ENCODE peak calls at places on chromosomes 7 and 10, in six cellular contexts. E, S, N, L, I and T are unnamed samples.

GRCh38 chr7:75583255-75583654 is 91.1 kb downstream of the SPDYE5 start:
- DNase-seq in L (no peak), N (no peak), S (no peak), E (no peak), I (no peak), T (no peak)

GRCh38 chr7:2157473-2158279 is 75.1 kb downstream of the MAD1L1 start:
- DNase-seq in I (peak), L (peak), N (peak), S (peak), E (peak), T (peak)

GRCh38 chr7:129163875-129164544 is 19.5 kb downstream of the TSPAN33 start:
- DNase-seq in E (peak), S (peak), N (peak), L (peak), I (peak), T (no peak)

GRCh38 chr10:68900427-68901105 is 549 bp upstream of the DDX50 start:
- DNase-seq in S (peak), N (peak), E (peak), L (peak), I (no peak), T (peak)

GRCh38 chr7:17599733-17600685 is 301.6 kb downstream of the AHR start:
- DNase-seq in I (no peak), E (peak), N (peak), S (peak), L (no peak), T (no peak)

GRCh38 chr7:149838992-149839408 is 825 bp downstream of the ZNF862 start:
- DNase-seq in I (no peak), E (no peak), S (no peak), L (no peak), N (no peak), T (no peak)

GRCh38 chr10:97117372-97117771 is 68.4 kb downstream of the SLIT1 start:
- DNase-seq in I (peak), L (peak), N (no peak), E (peak), S (no peak), T (no peak)

GRCh38 chr10:114448897-114449296 is 44.6 kb upstream of the AFAP1L2 start:
- DNase-seq in L (no peak), S (no peak), N (no peak), E (no peak), I (no peak), T (no peak)

GRCh38 chr7:5620459-5620881 is 161.0 kb downstream of the RNF216 start:
- DNase-seq in I (no peak), L (no peak), N (no peak), S (no peak), E (no peak), T (no peak)

GRCh38 chr7:15399446-15399845 is 162.4 kb downstream of the AGMO start:
- DNase-seq in N (no peak), S (no peak), I (no peak), L (no peak), E (no peak), T (no peak)

GRCh38 chr10:101840102-101840684 is 3.4 kb downstream of the KCNIP2 start:
- DNase-seq in E (no peak), N (no peak), L (no peak), S (no peak), I (no peak), T (no peak)

GRCh38 chr7:26493737-26494423 is 202.2 kb downstream of the SNX10 start:
- DNase-seq in I (no peak), L (no peak), E (no peak), S (no peak), N (no peak), T (no peak)

GRCh38 chr10:62655337-62655994 is 149.1 kb upstream of the ADO start:
- DNase-seq in E (no peak), N (no peak), L (peak), S (no peak), I (no peak), T (no peak)

GRCh38 chr10:70656489-70656888 is 15.8 kb upstream of the ADAMTS14 start:
- DNase-seq in E (peak), I (no peak), L (no peak), N (peak), S (peak), T (no peak)

GRCh38 chr7:131161103-131161502 is 166.6 kb upstream of the MKLN1 start:
- DNase-seq in N (peak), I (no peak), L (no peak), S (no peak), E (no peak), T (no peak)

GRCh38 chr7:51038573-51038972 is 255.9 kb upstream of the GRB10 start:
- DNase-seq in I (no peak), E (no peak), N (no peak), L (no peak), S (no peak), T (no peak)

GRCh38 chr7:7851381-7851780 is 117.2 kb upstream of the GLCCI1 start:
- DNase-seq in N (no peak), L (no peak), I (no peak), S (no peak), E (no peak), T (no peak)

GRCh38 chr10:12364559-12364958 is 15.2 kb downstream of the CAMK1D start:
- DNase-seq in S (no peak), I (no peak), E (no peak), N (no peak), L (no peak), T (no peak)

GRCh38 chr10:124802313-124802675 is 675 bp downstream of the ABRAXAS2 start:
- DNase-seq in S (no peak), E (no peak), I (peak), L (peak), N (no peak), T (no peak)

GRCh38 chr7:55134786-55135185 is 116.0 kb downstream of the EGFR start:
- DNase-seq in E (no peak), I (no peak), N (no peak), L (no peak), S (no peak), T (no peak)

GRCh38 chr10:43943119-43943824 is 294.6 kb upstream of the ZNF32 start:
- DNase-seq in I (no peak), S (no peak), N (no peak), L (peak), E (no peak), T (no peak)

GRCh38 chr10:4926400-4926799 is 36.8 kb upstream of the AKR1C1 start:
- DNase-seq in L (no peak), S (no peak), N (no peak), E (no peak), I (no peak), T (no peak)

GRCh38 chr10:4937346-4937745 is 25.9 kb upstream of the AKR1C1 start:
- DNase-seq in I (no peak), E (no peak), L (no peak), S (no peak), N (no peak), T (no peak)

GRCh38 chr10:4934391-4934987 is 28.7 kb upstream of the AKR1C1 start:
- DNase-seq in L (no peak), S (no peak), N (no peak), I (peak), E (no peak), T (no peak)

DNA sequence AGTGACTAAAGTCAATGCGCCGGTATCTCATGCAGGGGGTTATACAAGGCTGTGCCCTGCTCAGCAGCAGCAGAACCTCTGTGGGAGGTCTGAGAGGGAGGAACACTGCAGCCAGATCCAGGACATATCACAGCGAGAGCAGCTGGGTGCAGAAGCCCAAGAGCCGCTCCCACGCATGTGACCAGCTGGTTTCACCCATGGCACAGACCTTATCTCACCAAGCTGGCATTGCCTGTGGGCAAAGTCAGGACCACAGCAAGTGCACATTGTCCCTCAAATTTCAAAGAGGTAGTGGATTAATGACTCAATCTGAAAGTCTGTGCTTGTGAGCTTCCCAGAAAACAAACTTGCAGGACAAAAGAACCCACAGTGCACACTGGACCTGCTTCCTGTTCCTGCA is 31.6 kb upstream of the AKR1C1 start:
- DNase-seq in I (peak), E (no peak), L (no peak), S (no peak), N (no peak), T (no peak)
- H3K27ac ChIP-seq in I (no peak), E (no peak), L (no peak), S (no peak), N (no peak), T (no peak)

GRCh38 chr7:155147172-155147571 is 77.0 kb downstream of the HTR5A start:
- DNase-seq in S (no peak), I (no peak), L (no peak), N (no peak), E (no peak), T (no peak)

GRCh38 chr7:155143381-155143780 is 73.3 kb downstream of the HTR5A start:
- DNase-seq in S (no peak), N (no peak), E (no peak), I (no peak), L (no peak), T (no peak)

GRCh38 chr7:155145477-155146255 is 75.5 kb downstream of the HTR5A start:
- DNase-seq in L (no peak), N (no peak), E (no peak), S (no peak), I (no peak), T (no peak)

GRCh38 chr7:155141562-155141961 is 71.4 kb downstream of the HTR5A start:
- DNase-seq in I (no peak), E (no peak), N (no peak), S (no peak), L (no peak), T (no peak)

DNA sequence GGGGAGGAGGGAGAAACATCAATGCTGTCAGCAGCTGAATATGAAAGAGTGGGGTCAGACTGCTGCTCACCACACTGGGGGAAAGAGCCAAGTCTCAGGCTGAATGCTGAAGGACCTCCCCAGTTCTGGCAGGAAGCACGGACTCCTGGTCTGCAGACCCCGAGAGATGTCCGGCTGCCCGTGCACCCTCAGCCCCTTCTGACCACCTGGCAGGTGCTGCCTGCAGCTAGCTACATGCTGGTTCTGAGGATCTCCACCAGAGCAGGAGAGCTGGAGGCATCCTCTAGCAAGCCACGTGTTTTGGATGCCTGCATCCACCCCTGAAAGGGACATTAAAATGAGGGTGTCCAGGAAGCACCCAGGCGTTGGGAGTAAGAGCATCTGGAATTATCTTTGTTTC is 74.2 kb downstream of the HTR5A start:
- DNase-seq in E (no peak), S (no peak), N (no peak), I (no peak), L (no peak), T (no peak)
- H3K27ac ChIP-seq in E (no peak), S (no peak), N (no peak), I (no peak), L (no peak), T (no peak)

GRCh38 chr10:103798511-103798910 is 56.9 kb downstream of the SH3PXD2A start:
- DNase-seq in I (no peak), N (no peak), L (no peak), S (no peak), E (no peak), T (no peak)

GRCh38 chr10:103800789-103801540 is 54.4 kb downstream of the SH3PXD2A start:
- DNase-seq in I (peak), E (no peak), L (no peak), S (no peak), N (no peak), T (no peak)

GRCh38 chr10:103800110-103800509 is 55.3 kb downstream of the SH3PXD2A start:
- DNase-seq in I (no peak), S (no peak), N (no peak), E (no peak), L (no peak), T (no peak)

GRCh38 chr10:103797857-103798256 is 57.5 kb downstream of the SH3PXD2A start:
- DNase-seq in E (no peak), N (no peak), I (no peak), L (no peak), S (no peak), T (no peak)

DNA sequence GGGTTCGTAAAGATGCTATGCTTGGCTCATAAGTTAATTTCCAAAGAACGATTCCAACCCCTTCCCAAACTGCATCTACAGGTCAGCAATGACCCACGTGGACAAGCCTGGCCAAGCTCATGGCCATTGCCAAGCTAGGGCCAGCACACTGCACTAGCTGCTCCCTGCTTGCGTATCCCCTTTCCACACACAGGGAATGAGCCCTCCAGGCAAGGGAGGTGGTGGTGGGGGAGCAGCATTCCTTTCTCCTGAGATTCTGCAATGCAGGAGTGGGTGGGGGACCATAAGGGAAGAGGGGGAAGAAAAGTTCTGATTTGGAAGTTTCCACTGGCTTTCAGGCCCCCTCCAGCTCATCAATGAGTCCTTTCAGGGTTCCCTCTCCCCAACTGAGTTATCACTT is 56.0 kb downstream of the SH3PXD2A start:
- DNase-seq in N (no peak), I (no peak), E (no peak), L (no peak), S (no peak), T (no peak)
- H3K27ac ChIP-seq in N (no peak), I (no peak), E (no peak), L (no peak), S (no peak), T (no peak)

DNA sequence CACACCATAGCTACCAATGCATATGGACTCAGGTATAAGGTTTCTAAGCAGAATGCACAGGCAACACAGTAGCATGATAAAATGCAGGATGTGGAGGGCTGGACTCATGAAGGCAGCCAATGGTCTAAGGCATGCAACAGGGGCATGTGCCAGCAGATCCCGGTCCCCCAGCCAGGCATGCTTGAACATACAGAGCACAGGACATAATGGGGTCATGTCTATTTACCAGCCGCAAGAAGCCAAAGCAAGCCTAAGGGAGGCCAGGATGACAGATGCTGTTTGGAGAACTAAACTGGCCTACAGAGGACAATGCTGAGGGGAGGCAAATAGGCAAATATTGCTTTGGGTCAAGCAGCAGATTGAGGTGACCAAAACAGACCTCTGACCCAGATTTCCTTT is 60.0 kb upstream of the PDLIM1 start:
- DNase-seq in L (no peak), I (no peak), S (no peak), E (no peak), N (no peak), T (no peak)
- H3K27ac ChIP-seq in L (no peak), I (no peak), S (no peak), E (no peak), N (no peak), T (no peak)

GRCh38 chr7:45692031-45692430 is 117.9 kb downstream of the ADCY1 start:
- DNase-seq in E (no peak), S (no peak), I (no peak), N (no peak), L (no peak), T (no peak)

GRCh38 chr7:45691155-45691656 is 117.0 kb downstream of the ADCY1 start:
- DNase-seq in L (no peak), E (no peak), N (no peak), I (peak), S (no peak), T (no peak)

GRCh38 chr7:45689797-45690761 is 115.9 kb downstream of the ADCY1 start:
- DNase-seq in S (no peak), E (no peak), L (no peak), N (no peak), I (no peak), T (no peak)

GRCh38 chr7:45689011-45689796 is 115.0 kb downstream of the ADCY1 start:
- DNase-seq in N (peak), L (no peak), E (no peak), S (peak), I (no peak), T (no peak)

DNA sequence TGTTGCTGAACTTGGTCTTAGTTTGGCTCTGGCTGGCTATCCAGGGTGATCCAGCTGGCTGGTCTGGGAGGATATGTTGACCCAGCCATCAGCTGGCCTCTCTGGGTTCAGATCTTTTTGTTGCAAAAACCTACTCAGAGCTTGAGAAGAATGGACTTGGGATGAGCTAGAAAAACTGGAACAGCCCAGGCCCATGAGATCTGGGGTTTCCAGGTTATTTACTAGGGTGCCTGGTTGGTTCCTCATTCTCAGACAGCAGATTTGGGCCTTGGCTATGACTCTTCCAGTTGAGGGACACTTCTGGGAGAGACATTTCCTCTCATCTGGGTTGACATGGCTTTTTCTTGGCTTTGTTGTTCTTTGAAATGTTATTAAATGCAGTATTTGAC is 116.6 kb downstream of the ADCY1 start:
- DNase-seq in S (no peak), N (no peak), L (no peak), E (no peak), I (no peak), T (no peak)
- H3K27ac ChIP-seq in S (no peak), N (no peak), L (no peak), E (no peak), I (no peak), T (no peak)

GRCh38 chr7:98681951-98682350 is 64.9 kb downstream of the NPTX2 start:
- DNase-seq in L (peak), S (no peak), N (no peak), I (no peak), E (no peak), T (no peak)
- H3K27ac ChIP-seq in L (peak), S (no peak), N (no peak), I (no peak), E (no peak), T (no peak)